ENCODE peak calls at places on chromosomes 3 and 15, in six cellular contexts. C is PC-9, N is neuronal stem cell, H is GM23248, R is HCT116, K is OCI-LY7. G is an unnamed sample.

GRCh38 chr3:17491601-17492000 is 250.8 kb downstream of the TBC1D5 start:
- DNase-seq in C (no peak), N (no peak), H (peak), R (peak), K (no peak), G (peak)

GRCh38 chr3:162143181-162143580 is 646.6 kb downstream of the OTOL1 start:
- DNase-seq in C (no peak), N (no peak), H (peak), R (no peak), K (no peak), G (no peak)

GRCh38 chr15:49462242-49462641 is 39.2 kb downstream of the FGF7 start:
- DNase-seq in C (no peak), N (no peak), H (peak), R (no peak), K (no peak), G (no peak)

GRCh38 chr3:171548918-171549317 is 88.7 kb upstream of the TNIK start:
- DNase-seq in C (no peak), N (no peak), H (no peak), R (no peak), K (no peak), G (no peak)

GRCh38 chr3:107524214-107525100 is 1.7 kb downstream of the BBX start:
- DNase-seq in C (peak), N (peak), H (peak), R (no peak), K (peak), G (peak)

GRCh38 chr15:73495171-73495570 is 52.2 kb downstream of the REC114 start:
- DNase-seq in C (no peak), N (no peak), H (no peak), R (no peak), K (no peak), G (no peak)

GRCh38 chr3:112463250-112463649 is 36.0 kb downstream of the BTLA start:
- DNase-seq in C (no peak), N (no peak), H (no peak), R (no peak), K (peak), G (no peak)

GRCh38 chr3:136122006-136122405 is 74.1 kb downstream of the MSL2 start:
- DNase-seq in C (no peak), N (no peak), H (peak), R (no peak), K (no peak), G (no peak)

GRCh38 chr3:60048447-60048848 is 998.6 kb upstream of the CFAP20DC start:
- DNase-seq in C (no peak), N (no peak), H (no peak), R (no peak), K (no peak), G (no peak)

GRCh38 chr3:169308654-169309325 is 354.7 kb downstream of the MECOM start:
- DNase-seq in C (no peak), N (no peak), H (no peak), R (no peak), K (no peak), G (no peak)

DNA sequence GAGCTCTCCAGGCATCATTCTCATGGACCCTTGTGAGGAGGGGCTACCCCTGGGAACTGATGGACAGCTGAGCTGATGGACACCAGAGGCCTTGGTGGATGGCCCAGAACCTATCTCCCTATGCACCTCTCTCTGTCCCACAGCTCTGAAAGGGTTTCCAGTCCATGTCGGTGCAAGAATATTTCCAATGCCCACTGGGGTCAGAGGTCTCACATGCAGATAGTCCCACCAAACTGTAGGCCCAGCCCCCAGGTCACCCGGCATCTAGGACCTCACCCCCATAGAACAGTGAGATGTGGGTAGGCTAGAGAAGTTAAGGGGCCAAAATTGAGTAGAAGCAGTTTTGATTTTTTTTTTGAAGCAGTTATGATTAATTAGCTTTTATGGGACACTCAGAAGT is 2.6 kb downstream of the ALPK3 start:
- DNase-seq in C (no peak), N (no peak), H (no peak), R (no peak), K (no peak), G (no peak)
- H3K4me3 ChIP-seq in C (no peak), N (no peak), H (no peak), R (no peak), K (no peak), G (no peak)

GRCh38 chr3:184911570-184911969 is 99.6 kb downstream of the VPS8 start:
- DNase-seq in C (no peak), N (no peak), H (no peak), R (no peak), K (no peak), G (no peak)
- H3K4me3 ChIP-seq in C (no peak), N (no peak), H (no peak), R (no peak), K (no peak), G (no peak)

DNA sequence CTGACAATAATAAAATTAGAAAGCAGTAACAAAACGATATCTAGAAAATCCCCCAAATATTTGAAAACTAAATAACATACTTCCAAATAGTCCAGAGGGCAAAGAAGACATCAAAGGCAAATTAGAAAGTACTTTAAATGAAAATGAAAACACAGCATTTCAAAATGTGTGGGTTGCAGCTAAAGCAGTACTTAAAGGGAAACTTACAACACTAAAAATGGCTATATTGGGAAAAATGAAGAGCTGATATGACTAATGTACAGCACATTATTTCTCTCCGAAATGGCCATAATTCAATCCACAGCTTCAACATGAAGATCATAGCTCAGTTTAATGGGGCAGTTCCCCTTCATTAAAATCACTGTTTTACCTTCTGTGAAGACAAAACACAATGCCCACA is 71.9 kb downstream of the FBXL22 start:
- DNase-seq in C (no peak), N (no peak), H (no peak), R (no peak), K (no peak), G (no peak)
- H3K4me3 ChIP-seq in C (no peak), N (no peak), H (no peak), R (no peak), K (no peak), G (no peak)

GRCh38 chr3:49198611-49199230 is 27.3 kb downstream of the KLHDC8B start:
- DNase-seq in C (no peak), N (no peak), H (no peak), R (no peak), K (no peak), G (no peak)
- H3K4me3 ChIP-seq in C (no peak), N (peak), H (peak), R (no peak), K (no peak), G (peak)

GRCh38 chr15:26081758-26082068 is 218.6 kb upstream of the ATP10A start:
- DNase-seq in C (no peak), N (no peak), H (no peak), R (no peak), K (no peak), G (no peak)
- H3K4me3 ChIP-seq in C (no peak), N (no peak), H (no peak), R (no peak), K (peak), G (no peak)

DNA sequence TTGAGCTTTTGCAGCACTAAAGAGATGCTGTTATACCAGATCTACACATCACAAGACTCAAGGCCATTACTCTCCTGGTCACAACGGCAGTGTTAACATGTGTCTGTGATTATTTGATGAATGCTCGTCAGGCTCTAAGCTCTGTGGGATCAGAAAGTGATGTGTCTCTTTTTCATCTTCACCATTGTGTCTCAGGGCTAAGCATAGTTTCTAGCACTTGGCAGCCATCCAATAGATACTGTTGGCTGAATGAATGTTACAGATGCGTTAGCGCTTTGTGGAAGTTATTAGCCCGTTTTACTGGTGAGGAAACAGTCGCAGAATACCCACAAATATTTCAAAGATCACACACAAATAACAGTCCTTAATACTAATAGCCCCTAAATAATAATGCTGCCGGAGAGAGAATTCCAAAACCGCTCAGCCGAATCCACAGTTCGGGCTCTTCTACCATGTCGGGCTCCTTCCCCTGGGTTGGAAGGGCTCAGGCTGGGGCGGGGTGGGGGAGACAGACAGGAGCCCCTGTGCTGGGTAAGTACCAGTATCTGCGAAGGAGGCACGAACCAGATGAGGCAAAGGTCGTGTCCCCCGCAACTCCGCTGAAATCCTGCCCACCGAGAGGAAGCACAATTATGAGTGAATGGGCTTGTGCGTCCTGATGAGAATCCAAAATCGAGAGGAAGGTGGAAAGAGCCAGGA is 1.1 kb upstream of the FAM81A start:
- DNase-seq in C (no peak), N (no peak), H (peak), R (no peak), K (peak), G (no peak)
- H3K4me3 ChIP-seq in C (no peak), N (peak), H (peak), R (no peak), K (peak), G (no peak)

GRCh38 chr3:133987136-133987535 is 42.6 kb downstream of the SLCO2A1 start:
- DNase-seq in C (no peak), N (no peak), H (no peak), R (no peak), K (no peak), G (no peak)
- H3K4me3 ChIP-seq in C (no peak), N (no peak), H (no peak), R (no peak), K (no peak), G (no peak)